ENCODE peak calls at places on chromosomes 4 and X, in ten cellular contexts. E is HFFc6, U is endothelial cell, R is GM20000, I is fibroblast of pulmonary artery, T is ascending aorta, Z is MCF 10A, Q is transverse colon, S is tibial artery, B is neural crest cell. A is an unnamed sample.

GRCh38 chr4:120043828-120044227 is 22.8 kb downstream of the MAD2L1 start:
- DNase-seq in E (no peak), U (no peak), R (no peak), I (no peak), T (no peak), Z (peak), Q (no peak), S (no peak), B (no peak), A (no peak)

GRCh38 chr4:152352645-152353116 is 183.2 kb downstream of the FBXW7 start:
- DNase-seq in E (peak), U (peak), R (peak), I (peak), T (peak), Z (peak), Q (peak), S (peak), B (peak), A (no peak)

GRCh38 chr4:1008840-1009646 is 2.4 kb upstream of the FGFRL1 start:
- DNase-seq in E (no peak), U (no peak), R (no peak), I (no peak), T (no peak), Z (no peak), Q (peak), S (peak), B (no peak), A (no peak)

GRCh38 chr4:166277851-166278250 is 404.8 kb downstream of the TLL1 start:
- DNase-seq in E (peak), U (no peak), R (no peak), I (no peak), T (no peak), Z (no peak), Q (no peak), S (no peak), B (no peak), A (no peak)

GRCh38 chr4:8089862-8090261 is 68.8 kb downstream of the ABLIM2 start:
- DNase-seq in E (no peak), U (no peak), R (no peak), I (no peak), T (no peak), Z (no peak), Q (no peak), S (no peak), B (no peak), A (no peak)

GRCh38 chrX:150238656-150239382 is 124.3 kb upstream of the MAMLD1 start:
- DNase-seq in E (no peak), U (no peak), R (no peak), I (no peak), T (peak), Z (no peak), Q (no peak), S (no peak), B (no peak), A (no peak)

GRCh38 chr4:46503739-46504138 is 113.8 kb upstream of the GABRA2 start:
- DNase-seq in E (no peak), U (no peak), R (no peak), I (peak), T (no peak), Z (peak), Q (no peak), S (no peak), B (no peak), A (no peak)

GRCh38 chr4:150358691-150359090 is 223.3 kb upstream of the MAB21L2 start:
- DNase-seq in E (no peak), U (no peak), R (no peak), I (no peak), T (no peak), Z (no peak), Q (no peak), S (no peak), B (no peak), A (no peak)

GRCh38 chrX:118347131-118347530 is 1.2 kb downstream of the WDR44 start:
- DNase-seq in E (peak), U (no peak), R (no peak), I (peak), T (no peak), Z (peak), Q (no peak), S (no peak), B (no peak), A (no peak)

GRCh38 chrX:40068048-40068447 is 29.7 kb downstream of the BCOR start:
- DNase-seq in E (peak), U (no peak), R (no peak), I (peak), T (no peak), Z (peak), Q (no peak), S (no peak), B (no peak), A (no peak)

GRCh38 chrX:28170713-28171112 is 189.5 kb upstream of the DCAF8L1 start:
- DNase-seq in E (no peak), U (no peak), R (no peak), I (no peak), T (no peak), Z (no peak), Q (no peak), S (no peak), B (no peak), A (no peak)

GRCh38 chr4:142671516-142671915 is 174.6 kb downstream of the INPP4B start:
- DNase-seq in E (no peak), U (no peak), R (no peak), I (peak), T (no peak), Z (no peak), Q (no peak), S (no peak), B (no peak), A (no peak)
- TF ChIP-seq CTCF in E (peak), U (peak), R (no peak), I (peak), T (no peak), Z (no peak), Q (no peak), S (no peak), B (peak), A (no peak)

DNA sequence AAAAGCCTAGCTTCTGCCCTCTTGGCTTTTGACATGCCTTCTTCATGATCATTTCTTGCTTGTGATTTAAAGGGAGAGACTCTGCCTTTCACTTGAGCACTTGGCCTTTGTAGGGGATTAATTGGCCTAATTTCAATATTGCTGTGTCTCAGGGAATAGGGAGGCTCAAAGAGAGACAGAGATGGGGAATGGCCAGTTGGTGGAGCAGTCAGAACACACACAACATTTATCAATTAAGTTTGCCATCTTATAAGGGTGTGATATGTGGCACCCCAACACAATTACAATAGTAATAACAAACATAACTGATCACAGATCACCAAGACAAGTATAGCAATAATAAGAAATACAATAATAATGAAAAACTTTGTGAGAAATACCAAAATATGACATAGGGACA is 122.5 kb upstream of the VCX start:
- DNase-seq in E (no peak), U (no peak), R (no peak), I (no peak), T (no peak), Z (no peak), Q (no peak), S (no peak), B (no peak), A (no peak)
- TF ChIP-seq CTCF in E (no peak), U (no peak), R (no peak), I (no peak), T (no peak), Z (no peak), Q (no peak), S (no peak), B (no peak), A (no peak)

DNA sequence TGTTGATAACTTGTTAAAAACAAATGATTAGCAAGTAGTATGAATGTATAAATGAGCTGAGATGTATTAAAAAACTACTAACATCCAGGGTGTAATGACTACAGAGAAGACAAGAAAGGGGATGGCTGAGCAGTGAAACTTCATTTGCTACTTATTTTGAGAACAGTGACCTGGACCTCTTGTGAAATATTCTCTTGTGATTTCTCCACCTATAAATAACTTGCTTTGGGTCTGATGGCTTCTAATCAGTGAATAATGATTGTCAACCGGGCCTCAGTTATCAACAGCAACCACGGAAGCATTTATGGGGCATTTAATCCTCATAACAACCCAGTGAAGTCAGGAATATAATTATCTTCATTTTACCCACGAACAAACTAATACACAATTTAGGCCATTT is 154.2 kb upstream of the HAND2 start:
- DNase-seq in E (no peak), U (no peak), R (no peak), I (no peak), T (no peak), Z (no peak), Q (no peak), S (no peak), B (no peak), A (no peak)
- TF ChIP-seq CTCF in E (no peak), U (no peak), R (no peak), I (no peak), T (no peak), Z (no peak), Q (no peak), S (no peak), B (no peak), A (no peak)

DNA sequence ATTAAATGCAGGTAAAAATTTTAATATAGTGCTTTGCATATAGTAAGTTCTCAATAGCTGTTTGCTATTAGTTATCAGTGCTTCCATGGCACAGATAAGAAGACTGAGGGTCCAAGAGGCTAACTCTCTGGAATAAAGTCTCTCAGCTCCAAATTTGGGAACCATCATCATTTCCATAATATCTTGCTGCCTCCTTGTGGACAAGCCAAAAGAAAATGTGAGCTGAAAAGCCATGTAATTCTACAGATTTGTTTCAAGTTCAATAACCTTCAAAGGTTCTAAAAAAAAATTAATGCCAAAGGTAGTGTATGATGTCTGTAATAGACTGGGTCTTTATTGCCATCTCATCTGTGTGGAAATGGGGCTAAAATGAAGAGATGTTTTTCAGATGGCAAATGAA is 136.9 kb upstream of the VCX start:
- DNase-seq in E (peak), U (no peak), R (no peak), I (no peak), T (no peak), Z (peak), Q (no peak), S (no peak), B (no peak), A (no peak)
- TF ChIP-seq CTCF in E (peak), U (no peak), R (no peak), I (peak), T (no peak), Z (peak), Q (no peak), S (no peak), B (peak), A (no peak)

GRCh38 chr4:144754562-144755410 is 108.8 kb downstream of the HHIP start:
- DNase-seq in E (peak), U (peak), R (no peak), I (peak), T (no peak), Z (peak), Q (no peak), S (no peak), B (no peak), A (peak)
- TF ChIP-seq CTCF in E (peak), U (no peak), R (no peak), I (peak), T (peak), Z (peak), Q (peak), S (no peak), B (peak), A (no peak)

GRCh38 chr4:175802988-175803387 is 9.1 kb downstream of the GPM6A start:
- DNase-seq in E (no peak), U (no peak), R (no peak), I (no peak), T (no peak), Z (no peak), Q (no peak), S (no peak), B (no peak), A (no peak)
- TF ChIP-seq CTCF in E (no peak), U (no peak), R (no peak), I (no peak), T (no peak), Z (no peak), Q (no peak), S (no peak), B (no peak), A (no peak)

DNA sequence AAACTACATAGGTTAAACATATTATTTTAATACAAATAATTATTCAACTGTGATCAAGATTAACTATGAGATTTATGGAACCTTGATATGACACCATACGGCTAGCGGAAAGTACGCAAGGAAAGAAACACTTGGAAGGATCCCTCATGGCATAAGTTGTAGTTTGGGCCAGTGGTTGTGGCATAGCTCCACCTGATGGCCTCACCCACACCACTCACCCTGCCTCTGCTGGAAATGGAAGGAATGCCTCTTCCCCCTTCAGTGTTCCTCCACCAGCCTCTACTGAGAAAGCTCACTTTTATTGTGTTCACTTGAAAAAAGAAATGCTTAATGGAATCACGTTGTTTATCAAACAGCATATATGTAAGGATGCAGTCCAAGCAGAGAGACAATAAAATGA is 86.4 kb downstream of the BMP15 start:
- DNase-seq in E (no peak), U (no peak), R (no peak), I (no peak), T (no peak), Z (no peak), Q (no peak), S (no peak), B (no peak), A (no peak)
- TF ChIP-seq CTCF in E (no peak), U (no peak), R (no peak), I (no peak), T (no peak), Z (peak), Q (no peak), S (no peak), B (no peak), A (no peak)

GRCh38 chr4:128855656-128856055 is 46.2 kb downstream of the JADE1 start:
- DNase-seq in E (no peak), U (no peak), R (no peak), I (no peak), T (no peak), Z (no peak), Q (no peak), S (no peak), B (no peak), A (no peak)
- TF ChIP-seq CTCF in E (no peak), U (no peak), R (no peak), I (no peak), T (no peak), Z (no peak), Q (no peak), S (no peak), B (no peak), A (no peak)

GRCh38 chrX:135295944-135296305 is 13.4 kb upstream of the ETDC start:
- DNase-seq in E (no peak), U (no peak), R (peak), I (no peak), T (no peak), Z (no peak), Q (no peak), S (no peak), B (no peak), A (no peak)

DNA sequence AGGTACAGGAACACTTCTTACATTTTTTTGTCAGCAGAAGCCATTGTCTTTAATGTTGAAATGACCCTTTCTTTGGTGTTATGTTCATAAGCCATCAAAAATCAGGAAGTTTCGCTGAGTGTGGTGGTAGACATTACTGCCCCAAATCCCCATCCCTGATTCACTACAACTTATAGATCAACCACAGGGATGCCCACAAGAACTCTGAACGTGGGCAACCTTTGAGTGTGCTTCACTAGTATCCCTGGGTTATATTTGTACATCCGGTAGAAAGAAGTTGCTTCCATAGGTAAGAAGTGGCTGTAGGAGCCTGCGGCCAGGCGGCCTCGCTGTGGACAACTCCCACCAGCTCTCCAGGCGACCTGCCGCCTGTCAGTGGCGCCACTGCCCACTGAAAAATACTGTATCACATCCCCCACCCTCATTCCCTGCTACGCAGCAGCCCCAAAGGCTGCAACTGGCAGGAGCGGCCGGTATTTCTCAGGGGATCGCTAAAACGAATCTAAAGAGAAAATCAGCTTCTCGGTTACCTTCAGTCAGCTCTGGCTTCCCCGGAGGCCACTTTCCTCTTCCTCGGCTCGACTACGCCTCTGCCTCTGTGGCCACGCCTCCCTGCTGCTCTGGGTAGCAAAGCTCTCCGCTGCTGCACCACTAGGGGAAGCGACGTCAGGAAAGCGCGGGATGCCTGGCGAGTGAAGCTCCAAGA is 13.9 kb upstream of the ETDC start:
- DNase-seq in E (no peak), U (peak), R (peak), I (peak), T (no peak), Z (no peak), Q (peak), S (peak), B (peak), A (no peak)
- TF ChIP-seq CTCF in E (no peak), U (no peak), R (peak), I (peak), T (no peak), Z (no peak), Q (no peak), S (no peak), B (peak), A (no peak)

DNA sequence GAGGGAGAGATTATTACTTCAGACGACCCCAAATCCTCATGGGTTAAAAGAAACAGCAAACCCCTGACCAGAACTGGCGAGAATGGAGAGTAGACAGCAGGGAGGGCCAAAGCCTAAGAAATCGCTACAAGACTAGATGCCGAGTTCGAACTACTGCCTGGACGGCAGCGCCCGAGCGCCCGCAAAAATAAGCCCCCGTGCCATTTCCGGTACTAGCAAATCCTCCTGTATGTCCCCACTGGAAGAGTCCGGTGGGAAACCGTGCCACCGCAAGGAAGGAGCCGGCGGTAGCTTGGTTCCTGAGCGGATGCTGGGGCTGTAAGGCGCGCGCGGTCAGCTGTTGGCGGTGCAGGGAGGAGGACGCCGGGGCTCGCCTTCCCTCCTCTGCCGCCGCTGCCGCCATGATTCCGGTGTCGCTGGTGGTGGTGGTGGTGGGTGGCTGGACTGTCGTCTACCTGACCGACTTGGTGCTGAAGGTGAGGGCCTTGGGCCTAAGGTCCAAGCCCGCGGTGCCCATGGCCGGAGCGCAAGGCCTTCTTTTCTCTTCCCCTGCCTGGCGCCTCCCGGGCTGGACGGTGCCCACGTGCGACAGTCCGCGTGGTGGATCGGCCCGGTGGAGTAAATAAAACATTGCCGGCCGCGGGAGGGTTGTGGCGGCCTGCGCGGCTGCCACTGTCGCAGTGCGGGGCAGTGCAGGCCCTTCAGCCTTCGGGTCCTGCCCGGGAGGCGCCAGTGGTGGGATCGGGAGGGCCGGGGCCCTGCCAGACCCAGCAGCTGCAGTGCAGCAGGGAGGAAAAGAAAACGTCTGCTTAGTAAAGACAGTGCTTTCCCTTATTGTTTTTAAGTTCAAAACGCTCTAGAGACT is at the start of gene MBTPS2:
- DNase-seq in E (peak), U (peak), R (peak), I (peak), T (peak), Z (peak), Q (peak), S (peak), B (peak), A (peak)
- TF ChIP-seq CTCF in E (no peak), U (no peak), R (peak), I (peak), T (no peak), Z (no peak), Q (peak), S (no peak), B (peak), A (no peak)

A was measured in Calu3.